ENCODE peak calls at places on chromosome 11, in four cellular contexts. One of them, this sample, is unnamed.
A peak's percentile ranks its signal among the peaks of the same experiment; 100 is the strongest.

GRCh38 chr11:35066029-35066428 is 72.9 kb upstream of the CD44 start:
- DNase-seq in fibroblast of the aortic adventitia: no peak
- DNase-seq in astrocyte of the spinal cord: no peak
- DNase-seq in esophagus squamous epithelium: no peak
- DNase-seq in this sample: no peak

GRCh38 chr11:111602865-111603632 is 800 bp downstream of the SIK2 start:
- DNase-seq in fibroblast of the aortic adventitia: peak; percentile 49
- DNase-seq in astrocyte of the spinal cord: peak; percentile 61
- DNase-seq in esophagus squamous epithelium: no peak
- DNase-seq in this sample: no peak

GRCh38 chr11:19327280-19327679 is 86.5 kb upstream of the E2F8 start:
- DNase-seq in fibroblast of the aortic adventitia: no peak
- DNase-seq in astrocyte of the spinal cord: no peak
- DNase-seq in esophagus squamous epithelium: no peak
- DNase-seq in this sample: no peak

GRCh38 chr11:115873813-115874212 is 369.6 kb upstream of the CADM1 start:
- DNase-seq in fibroblast of the aortic adventitia: no peak
- DNase-seq in astrocyte of the spinal cord: no peak
- DNase-seq in esophagus squamous epithelium: no peak
- DNase-seq in this sample: peak; percentile 47

GRCh38 chr11:71272161-71272560 is 19.8 kb upstream of the SHANK2 start:
- DNase-seq in fibroblast of the aortic adventitia: no peak
- DNase-seq in astrocyte of the spinal cord: no peak
- DNase-seq in esophagus squamous epithelium: no peak
- DNase-seq in this sample: no peak

GRCh38 chr11:111977141-111978027 is 40.2 kb downstream of the DIXDC1 start:
- DNase-seq in fibroblast of the aortic adventitia: no peak
- DNase-seq in astrocyte of the spinal cord: peak; percentile 46
- DNase-seq in esophagus squamous epithelium: no peak
- DNase-seq in this sample: no peak

GRCh38 chr11:8794677-8795103 is 112.1 kb downstream of the RPL27A start:
- DNase-seq in fibroblast of the aortic adventitia: no peak
- DNase-seq in astrocyte of the spinal cord: no peak
- DNase-seq in esophagus squamous epithelium: no peak
- DNase-seq in this sample: no peak

GRCh38 chr11:96906521-96906920 is 516.7 kb downstream of the JRKL start:
- DNase-seq in fibroblast of the aortic adventitia: no peak
- DNase-seq in astrocyte of the spinal cord: no peak
- DNase-seq in esophagus squamous epithelium: no peak
- DNase-seq in this sample: no peak

GRCh38 chr11:8365542-8365941 is 101.9 kb upstream of the LMO1 start:
- DNase-seq in fibroblast of the aortic adventitia: no peak
- DNase-seq in astrocyte of the spinal cord: no peak
- DNase-seq in esophagus squamous epithelium: no peak
- DNase-seq in this sample: no peak

GRCh38 chr11:115127790-115128189 is 376.4 kb downstream of the CADM1 start:
- DNase-seq in fibroblast of the aortic adventitia: no peak
- DNase-seq in astrocyte of the spinal cord: no peak
- DNase-seq in esophagus squamous epithelium: no peak
- DNase-seq in this sample: no peak

GRCh38 chr11:122723576-122723975 is 68.1 kb downstream of the UBASH3B start:
- DNase-seq in fibroblast of the aortic adventitia: no peak
- DNase-seq in astrocyte of the spinal cord: peak; percentile 75
- DNase-seq in esophagus squamous epithelium: no peak
- DNase-seq in this sample: no peak

GRCh38 chr11:73266644-73267015 is 5.5 kb upstream of the P2RY6 start:
- DNase-seq in fibroblast of the aortic adventitia: no peak
- DNase-seq in astrocyte of the spinal cord: no peak
- DNase-seq in esophagus squamous epithelium: no peak
- DNase-seq in this sample: no peak

GRCh38 chr11:76830639-76831312 is 29.9 kb upstream of the ACER3 start:
- DNase-seq in fibroblast of the aortic adventitia: peak; percentile 94
- DNase-seq in astrocyte of the spinal cord: peak; percentile 58
- DNase-seq in esophagus squamous epithelium: no peak
- DNase-seq in this sample: no peak

GRCh38 chr11:67299471-67300191 is 3.7 kb upstream of the SSH3 start:
- DNase-seq in fibroblast of the aortic adventitia: no peak
- DNase-seq in astrocyte of the spinal cord: no peak
- DNase-seq in esophagus squamous epithelium: no peak
- DNase-seq in this sample: no peak

GRCh38 chr11:61762798-61763197 is 10.4 kb downstream of the MYRF start:
- DNase-seq in fibroblast of the aortic adventitia: no peak
- DNase-seq in astrocyte of the spinal cord: no peak
- DNase-seq in esophagus squamous epithelium: no peak
- DNase-seq in this sample: no peak

GRCh38 chr11:61763930-61764605 is 11.6 kb downstream of the MYRF start:
- DNase-seq in fibroblast of the aortic adventitia: no peak
- DNase-seq in astrocyte of the spinal cord: no peak
- DNase-seq in esophagus squamous epithelium: no peak
- DNase-seq in this sample: no peak

GRCh38 chr11:61766353-61766841 is 14.0 kb downstream of the MYRF start:
- DNase-seq in fibroblast of the aortic adventitia: no peak
- DNase-seq in astrocyte of the spinal cord: peak; percentile 77
- DNase-seq in esophagus squamous epithelium: no peak
- DNase-seq in this sample: no peak

GRCh38 chr11:61765550-61766253 is 13.3 kb downstream of the MYRF start:
- DNase-seq in fibroblast of the aortic adventitia: no peak
- DNase-seq in astrocyte of the spinal cord: no peak
- DNase-seq in esophagus squamous epithelium: no peak
- DNase-seq in this sample: no peak

GRCh38 chr11:61764606-61765260 is 12.3 kb downstream of the MYRF start:
- DNase-seq in fibroblast of the aortic adventitia: peak; percentile 16
- DNase-seq in astrocyte of the spinal cord: no peak
- DNase-seq in esophagus squamous epithelium: no peak
- DNase-seq in this sample: no peak
- TF ChIP-seq CTCF in fibroblast of the aortic adventitia: no peak
- TF ChIP-seq CTCF in astrocyte of the spinal cord: no peak
- TF ChIP-seq CTCF in esophagus squamous epithelium: no peak
- TF ChIP-seq CTCF in this sample: no peak

GRCh38 chr11:57475671-57476222 is 15.4 kb downstream of the RTN4RL2 start:
- DNase-seq in fibroblast of the aortic adventitia: no peak
- DNase-seq in astrocyte of the spinal cord: no peak
- DNase-seq in esophagus squamous epithelium: no peak
- DNase-seq in this sample: no peak
- H3K4me3 ChIP-seq in fibroblast of the aortic adventitia: peak overlapping the region; percentile 44
- H3K4me3 ChIP-seq in astrocyte of the spinal cord: no peak overlapping the region
- H3K4me3 ChIP-seq in esophagus squamous epithelium: peak overlapping the region; percentile 53
- H3K4me3 ChIP-seq in this sample: peak overlapping the region; percentile 44

GRCh38 chr11:119309411-119309810 is 7.5 kb downstream of the MCAM start:
- DNase-seq in fibroblast of the aortic adventitia: no peak
- DNase-seq in astrocyte of the spinal cord: no peak
- DNase-seq in esophagus squamous epithelium: no peak
- DNase-seq in this sample: no peak

GRCh38 chr11:119307974-119308373 is 9.0 kb downstream of the MCAM start:
- DNase-seq in fibroblast of the aortic adventitia: no peak
- DNase-seq in astrocyte of the spinal cord: no peak
- DNase-seq in esophagus squamous epithelium: no peak
- DNase-seq in this sample: no peak

GRCh38 chr11:119305556-119306372 is 11.2 kb downstream of the MCAM start:
- DNase-seq in fibroblast of the aortic adventitia: no peak
- DNase-seq in astrocyte of the spinal cord: no peak
- DNase-seq in esophagus squamous epithelium: no peak
- DNase-seq in this sample: no peak

GRCh38 chr11:119306373-119306890 is 10.5 kb downstream of the MCAM start:
- DNase-seq in fibroblast of the aortic adventitia: peak; percentile 19
- DNase-seq in astrocyte of the spinal cord: no peak
- DNase-seq in esophagus squamous epithelium: no peak
- DNase-seq in this sample: no peak

GRCh38 chr11:119307219-119307618 is 9.7 kb downstream of the MCAM start:
- DNase-seq in fibroblast of the aortic adventitia: no peak
- DNase-seq in astrocyte of the spinal cord: no peak
- DNase-seq in esophagus squamous epithelium: no peak
- DNase-seq in this sample: no peak
- TF ChIP-seq CTCF in fibroblast of the aortic adventitia: no peak
- TF ChIP-seq CTCF in astrocyte of the spinal cord: peak; percentile 21
- TF ChIP-seq CTCF in esophagus squamous epithelium: peak; percentile 14
- TF ChIP-seq CTCF in this sample: no peak

DNA sequence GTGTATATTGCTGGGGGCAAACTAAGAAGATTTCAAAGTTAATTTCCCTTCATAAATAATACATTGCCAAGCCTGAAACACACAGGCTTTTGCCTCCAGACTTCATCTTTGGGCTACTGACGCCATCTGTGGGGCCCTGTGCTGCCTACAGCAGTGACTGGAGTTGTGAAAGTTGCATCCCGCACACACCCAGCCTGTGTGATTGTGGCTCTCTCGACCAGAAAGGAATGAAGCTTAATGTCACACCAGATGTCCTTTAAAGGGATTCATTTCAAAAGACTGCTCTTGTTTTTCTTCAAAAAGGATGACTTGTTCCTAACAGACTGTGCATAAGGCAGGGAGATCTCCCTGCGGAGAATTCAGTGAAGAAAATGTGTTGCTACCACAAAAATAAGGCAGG is 210.5 kb downstream of the FAM181B start:
- DNase-seq in fibroblast of the aortic adventitia: no peak
- DNase-seq in astrocyte of the spinal cord: no peak
- DNase-seq in esophagus squamous epithelium: no peak
- DNase-seq in this sample: no peak
- H3K4me3 ChIP-seq in fibroblast of the aortic adventitia: no peak overlapping the region
- H3K4me3 ChIP-seq in astrocyte of the spinal cord: no peak overlapping the region
- H3K4me3 ChIP-seq in esophagus squamous epithelium: no peak overlapping the region
- H3K4me3 ChIP-seq in this sample: no peak overlapping the region

GRCh38 chr11:12715941-12716340 is 41.7 kb downstream of the TEAD1 start:
- DNase-seq in fibroblast of the aortic adventitia: no peak
- DNase-seq in astrocyte of the spinal cord: no peak
- DNase-seq in esophagus squamous epithelium: no peak
- DNase-seq in this sample: no peak
- TF ChIP-seq CTCF in fibroblast of the aortic adventitia: no peak
- TF ChIP-seq CTCF in astrocyte of the spinal cord: no peak
- TF ChIP-seq CTCF in esophagus squamous epithelium: no peak
- TF ChIP-seq CTCF in this sample: no peak